ENCODE peak calls at places on chromosome 21, in four cellular contexts. R is A549, J is HepG2, O is K562. P is an unnamed sample.

GRCh38 chr21:37742532-37742931 is 173.7 kb downstream of the KCNJ6 start:
- DNase-seq in R (no peak), J (no peak), O (no peak), P (no peak)

GRCh38 chr21:14711287-14711686 is 165.2 kb upstream of the SAMSN1 start:
- DNase-seq in R (no peak), J (no peak), O (no peak), P (no peak)

GRCh38 chr21:20739421-20739820 is 258.8 kb upstream of the NCAM2 start:
- DNase-seq in R (no peak), J (no peak), O (peak; percentile 17), P (no peak)

GRCh38 chr21:35927262-35927661 is 133.1 kb downstream of the SETD4 start:
- DNase-seq in R (no peak), J (no peak), O (no peak), P (no peak)

GRCh38 chr21:34878501-34878900 is 170.6 kb downstream of the RUNX1 start:
- DNase-seq in R (no peak), J (peak; percentile 23), O (no peak), P (no peak)

GRCh38 chr21:42844411-42845113 is 34.8 kb downstream of the WDR4 start:
- DNase-seq in R (no peak), J (no peak), O (no peak), P (no peak)

GRCh38 chr21:46559291-46559983 is 45.4 kb downstream of the S100B start:
- DNase-seq in R (no peak), J (peak; percentile 41), O (no peak), P (no peak)

GRCh38 chr21:34123609-34124008 is 50.2 kb downstream of the MRPS6 start:
- DNase-seq in R (no peak), J (no peak), O (no peak), P (no peak)

GRCh38 chr21:37983336-37984095 is 67.3 kb upstream of the KCNJ6 start:
- DNase-seq in R (peak; percentile 7), J (no peak), O (no peak), P (no peak)

GRCh38 chr21:33023574-33024277 is 2.0 kb upstream of the OLIG2 start:
- DNase-seq in R (no peak), J (no peak), O (no peak), P (no peak)

GRCh38 chr21:32940079-32941014 is 85.4 kb upstream of the OLIG2 start:
- DNase-seq in R (peak; percentile 7), J (peak; percentile 39), O (peak; percentile 72), P (no peak)

GRCh38 chr21:35111531-35111930 is 62.4 kb upstream of the RUNX1 start:
- DNase-seq in R (no peak), J (no peak), O (no peak), P (no peak)

GRCh38 chr21:41926068-41926806 is 27.6 kb downstream of the C2CD2 start:
- DNase-seq in R (no peak), J (peak; percentile 60), O (no peak), P (no peak)

GRCh38 chr21:35025206-35026152 is 23.6 kb downstream of the RUNX1 start:
- DNase-seq in R (no peak), J (no peak), O (no peak), P (no peak)

GRCh38 chr21:15422761-15423160 is 307.0 kb upstream of the USP25 start:
- DNase-seq in R (no peak), J (no peak), O (no peak), P (no peak)

GRCh38 chr21:24375201-24375600 is 1232.1 kb downstream of the MRPL39 start:
- DNase-seq in R (no peak), J (no peak), O (no peak), P (no peak)

GRCh38 chr21:36792505-36792967 is 93.6 kb downstream of the SIM2 start:
- DNase-seq in R (no peak), J (no peak), O (no peak), P (no peak)

GRCh38 chr21:14889080-14889805 is 175.6 kb downstream of the NRIP1 start:
- DNase-seq in R (no peak), J (peak; percentile 92), O (no peak), P (no peak)

GRCh38 chr21:18498428-18498827 is 94.8 kb upstream of the TMPRSS15 start:
- DNase-seq in R (no peak), J (no peak), O (no peak), P (no peak)

GRCh38 chr21:18499761-18500376 is 96.3 kb upstream of the TMPRSS15 start:
- DNase-seq in R (no peak), J (peak; percentile 21), O (peak; percentile 14), P (no peak)

GRCh38 chr21:18493420-18493819 is 89.8 kb upstream of the TMPRSS15 start:
- DNase-seq in R (no peak), J (no peak), O (no peak), P (no peak)

GRCh38 chr21:18495553-18495952 is 92.0 kb upstream of the TMPRSS15 start:
- DNase-seq in R (no peak), J (no peak), O (no peak), P (no peak)
- TF ChIP-seq EP300 in R (no peak), J (no peak), O (no peak), P (no peak)

GRCh38 chr21:26070822-26071425 is 99.6 kb downstream of the APP start:
- DNase-seq in R (no peak), J (no peak), O (no peak), P (no peak)
- TF ChIP-seq MAFK in R (no peak), J (no peak), O (no peak), P (no peak)

DNA sequence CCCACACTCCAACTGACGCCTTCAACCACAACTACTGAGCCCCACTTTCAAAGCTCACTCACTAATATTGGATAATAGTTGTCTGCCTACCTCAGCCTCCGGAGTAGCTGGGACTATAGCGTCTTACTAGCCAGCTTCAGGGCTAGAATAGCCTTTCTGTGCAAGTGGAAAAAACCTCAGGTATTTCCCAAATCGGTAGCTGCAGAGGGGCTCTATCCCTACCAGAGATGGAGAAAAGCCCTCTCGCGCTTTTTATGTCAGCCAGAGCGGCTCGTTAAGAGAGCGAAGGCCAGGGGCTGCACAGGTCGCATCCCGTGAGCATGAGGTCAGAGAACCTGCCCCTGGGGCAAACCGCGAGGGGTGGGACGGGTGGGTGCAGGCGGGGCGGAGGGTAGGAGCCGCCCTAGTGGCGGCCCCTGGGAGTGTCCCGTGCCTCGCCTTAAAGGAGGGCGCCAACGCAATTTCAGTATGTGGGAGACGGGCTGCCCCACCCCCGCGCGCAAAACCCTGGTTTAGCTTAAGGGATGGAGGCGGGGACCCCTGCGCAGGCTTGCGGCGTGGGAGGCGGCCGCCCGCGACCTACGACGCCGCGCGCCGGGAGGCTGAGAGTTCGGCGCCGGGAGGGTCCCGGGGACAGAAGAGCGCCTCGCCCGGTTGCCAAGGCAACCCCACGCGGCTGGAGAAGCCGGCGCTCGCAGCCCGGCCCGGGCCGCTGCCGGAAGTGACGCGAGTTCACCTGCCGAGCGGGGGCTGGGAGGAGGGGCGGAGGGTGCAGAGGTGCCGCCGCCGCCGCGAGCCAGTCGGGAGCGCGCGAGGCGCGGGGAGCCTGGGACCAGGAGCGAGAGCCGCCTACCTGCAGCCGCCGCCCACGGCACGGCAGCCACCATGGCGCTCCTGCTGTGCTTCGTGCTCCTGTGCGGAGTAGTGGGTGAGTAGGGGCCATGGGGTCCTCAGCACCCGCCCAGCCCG is at the start of gene CXADR:
- DNase-seq in R (peak; percentile 57), J (peak; percentile 89), O (peak; percentile 77), P (peak; percentile 94)
- TF ChIP-seq EP300 in R (no peak), J (no peak), O (no peak), P (peak; percentile 41)

GRCh38 chr21:45338326-45339017 is 50.8 kb upstream of the POFUT2 start:
- DNase-seq in R (no peak), J (no peak), O (no peak), P (no peak)
- TF ChIP-seq MAFK in R (no peak), J (no peak), O (no peak), P (no peak)

DNA sequence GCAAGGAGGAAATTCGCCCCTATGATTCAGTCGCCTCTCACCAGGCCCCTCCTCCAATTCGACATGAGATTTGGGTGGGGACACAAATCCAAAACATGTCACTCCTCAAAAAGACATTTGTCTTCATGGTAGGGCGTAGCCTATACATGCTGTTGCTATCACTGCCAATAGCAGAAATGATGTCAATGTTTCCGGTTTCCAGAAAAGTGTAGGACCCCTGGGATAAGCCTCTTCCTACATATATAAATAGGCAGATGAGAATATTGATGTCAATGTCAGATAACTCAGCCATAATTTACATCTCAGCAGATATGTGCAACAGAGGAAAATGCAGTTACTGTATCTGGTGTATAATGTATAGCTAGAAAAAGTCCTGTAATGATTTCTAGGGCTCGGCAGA is 16.7 kb downstream of the LRRC3 start:
- DNase-seq in R (no peak), J (no peak), O (no peak), P (no peak)
- TF ChIP-seq EP300 in R (no peak), J (no peak), O (no peak), P (no peak)

GRCh38 chr21:25960423-25960822 is 210.1 kb downstream of the APP start:
- DNase-seq in R (no peak), J (no peak), O (no peak), P (no peak)

GRCh38 chr21:25961042-25961441 is 209.5 kb downstream of the APP start:
- DNase-seq in R (no peak), J (no peak), O (no peak), P (peak; percentile 9)

GRCh38 chr21:25964926-25965325 is 205.6 kb downstream of the APP start:
- DNase-seq in R (no peak), J (no peak), O (no peak), P (no peak)

GRCh38 chr21:25964009-25964408 is 206.6 kb downstream of the APP start:
- DNase-seq in R (no peak), J (no peak), O (no peak), P (no peak)

GRCh38 chr21:25963186-25963585 is 207.4 kb downstream of the APP start:
- DNase-seq in R (peak; percentile 3), J (no peak), O (no peak), P (no peak)
- TF ChIP-seq MAFK in R (no peak), J (no peak), O (no peak), P (no peak)

GRCh38 chr21:39863111-39863510 is 4.1 kb upstream of the PCP4 start:
- DNase-seq in R (no peak), J (no peak), O (no peak), P (no peak)
- TF ChIP-seq EP300 in R (no peak), J (no peak), O (no peak), P (no peak)